ENCODE peak calls at places on chromosomes 7 and 10, in seven cellular contexts. D is ascending aorta, Q is posterior cingulate gyrus, F is fibroblast of pulmonary artery, V is hippocampal formation, M is M059J, C is GM12865. N is an unnamed sample.
A peak's percentile ranks its signal among the peaks of the same experiment; 100 is the strongest.

GRCh38 chr10:33365871-33366411 is 31.5 kb upstream of the NRP1 start:
- DNase-seq in D (no peak), M (peak; percentile 91), Q (no peak), V (peak; percentile 13), C (no peak), F (peak; percentile 89), N (no peak)

GRCh38 chr7:74623135-74623534 is 34.4 kb upstream of the GTF2I start:
- DNase-seq in D (no peak), M (no peak), Q (no peak), F (no peak), V (no peak), C (no peak), N (no peak)

GRCh38 chr7:3065724-3066143 is 22.1 kb upstream of the CARD11 start:
- DNase-seq in C (peak; percentile 80), M (peak; percentile 38), F (peak; percentile 33), V (no peak), D (no peak), Q (no peak), N (no peak)

GRCh38 chr10:33126742-33127141 is 168.7 kb upstream of the ITGB1 start:
- DNase-seq in M (no peak), V (no peak), D (no peak), F (no peak), Q (no peak), C (no peak), N (no peak)

GRCh38 chr7:151078233-151079040 is 2.2 kb downstream of the FASTK start:
- DNase-seq in C (no peak), V (no peak), Q (no peak), F (no peak), D (no peak), M (no peak), N (no peak)

GRCh38 chr7:19009241-19009935 is 108.0 kb downstream of the TWIST1 start:
- DNase-seq in D (no peak), C (no peak), Q (no peak), M (peak; percentile 32), V (no peak), F (peak; percentile 52), N (no peak)

GRCh38 chr7:16926283-16926682 is 44.5 kb upstream of the AGR3 start:
- DNase-seq in M (peak; percentile 77), D (no peak), Q (no peak), V (peak; percentile 20), F (peak; percentile 77), C (peak; percentile 28), N (no peak)

GRCh38 chr10:1572519-1573333 is 164.6 kb downstream of the ADARB2 start:
- DNase-seq in M (no peak), D (peak; percentile 40), F (no peak), V (no peak), C (no peak), Q (no peak), N (no peak)

GRCh38 chr10:132509506-132510173 is 27.9 kb upstream of the INPP5A start:
- DNase-seq in M (no peak), F (no peak), C (no peak), V (no peak), D (no peak), Q (peak; percentile 9), N (peak; percentile 14)

GRCh38 chr7:134702366-134703240 is 56.0 kb downstream of the BPGM start:
- DNase-seq in D (no peak), M (no peak), V (no peak), Q (no peak), F (no peak), C (no peak), N (no peak)

GRCh38 chr7:47622946-47623640 is 41.2 kb upstream of the TNS3 start:
- DNase-seq in M (peak; percentile 89), D (peak; percentile 76), C (no peak), V (no peak), Q (no peak), F (peak; percentile 80), N (no peak)

GRCh38 chr7:117127585-117128168 is 174.4 kb downstream of the ST7 start:
- DNase-seq in Q (no peak), M (peak; percentile 72), F (peak; percentile 80), V (peak; percentile 59), C (peak; percentile 73), D (peak; percentile 72), N (peak; percentile 29)

GRCh38 chr7:17948503-17949238 is 8.4 kb upstream of the SNX13 start:
- DNase-seq in M (peak; percentile 13), D (no peak), Q (no peak), C (no peak), F (peak; percentile 5), V (no peak), N (no peak)

GRCh38 chr7:19982841-19983835 is 209.7 kb upstream of the TMEM196 start:
- DNase-seq in Q (no peak), F (peak; percentile 77), C (peak; percentile 78), M (peak; percentile 85), V (no peak), D (no peak), N (peak; percentile 23)

GRCh38 chr10:14698487-14699170 is 76.1 kb downstream of the FAM107B start:
- DNase-seq in F (peak; percentile 24), C (peak; percentile 34), D (no peak), Q (no peak), M (peak; percentile 67), V (no peak), N (no peak)

GRCh38 chr7:145698526-145699262 is 417.9 kb upstream of the CNTNAP2 start:
- DNase-seq in V (no peak), F (no peak), C (no peak), M (peak; percentile 81), Q (no peak), D (no peak), N (no peak)

GRCh38 chr10:6299234-6299633 is 96.5 kb downstream of the PFKFB3 start:
- DNase-seq in M (peak; percentile 85), Q (no peak), F (no peak), D (no peak), C (no peak), V (no peak), N (no peak)

GRCh38 chr7:151924508-151924907 is 31.7 kb upstream of the GALNTL5 start:
- DNase-seq in Q (no peak), M (no peak), D (peak; percentile 56), C (no peak), V (no peak), F (no peak), N (no peak)

GRCh38 chr10:133294189-133294588 is 14.5 kb downstream of the TUBGCP2 start:
- DNase-seq in F (no peak), Q (no peak), V (no peak), D (no peak), M (no peak), C (no peak), N (no peak)

GRCh38 chr7:33485746-33486491 is 356.6 kb downstream of the BBS9 start:
- DNase-seq in C (no peak), F (peak; percentile 36), D (no peak), M (peak; percentile 20), Q (no peak), V (no peak), N (no peak)

GRCh38 chr7:124765401-124766352 is at the start of gene GPR37:
- DNase-seq in V (peak; percentile 94), Q (peak; percentile 78), M (peak; percentile 89), D (peak; percentile 75), C (peak; percentile 38), F (peak; percentile 29), N (no peak)

GRCh38 chr7:101666751-101667150 is 37.7 kb upstream of the MYL10 start:
- DNase-seq in F (no peak), C (no peak), M (no peak), V (no peak), Q (no peak), D (no peak), N (no peak)

GRCh38 chr10:133258066-133258817 is 18.4 kb downstream of the ADAM8 start:
- DNase-seq in Q (no peak), M (no peak), F (no peak), D (no peak), V (no peak), C (peak; percentile 36), N (no peak)

GRCh38 chr7:25846722-25847121 is 305.3 kb upstream of the NFE2L3 start:
- DNase-seq in D (peak; percentile 87), M (peak; percentile 94), V (no peak), C (no peak), Q (no peak), F (peak; percentile 89), N (no peak)

GRCh38 chr10:43369921-43370320 is 1.5 kb upstream of the FXYD4 start:
- DNase-seq in M (no peak), F (no peak), D (no peak), V (no peak), C (no peak), Q (no peak), N (no peak)

GRCh38 chr10:102313221-102313896 is 68.0 kb downstream of the GBF1 start:
- DNase-seq in D (no peak), F (no peak), Q (no peak), M (peak; percentile 38), V (no peak), C (no peak), N (no peak)

GRCh38 chr7:128168667-128169210 is 72.3 kb upstream of the LEP start:
- DNase-seq in V (no peak), M (no peak), D (peak; percentile 7), C (no peak), F (peak; percentile 15), Q (no peak), N (no peak)

GRCh38 chr10:60433684-60434083 is 44.0 kb upstream of the ANK3 start:
- DNase-seq in M (no peak), Q (no peak), F (peak; percentile 74), C (no peak), V (no peak), D (no peak), N (no peak)

GRCh38 chr10:72274730-72275350 is 1.1 kb downstream of the DDIT4 start:
- DNase-seq in F (peak; percentile 82), C (peak; percentile 83), M (no peak), Q (peak; percentile 64), D (peak; percentile 82), V (no peak), N (peak; percentile 34)

GRCh38 chr10:120600871-120601644 is 144.0 kb downstream of the PLPP4 start:
- DNase-seq in D (no peak), C (peak; percentile 15), Q (no peak), F (peak; percentile 5), V (no peak), M (peak; percentile 78), N (no peak)

GRCh38 chr10:28987555-28988320 is 301.1 kb upstream of the LYZL1 start:
- DNase-seq in C (no peak), V (no peak), F (no peak), D (peak; percentile 80), M (no peak), Q (no peak), N (no peak)

GRCh38 chr10:113897693-113898618 is 43.5 kb downstream of the NHLRC2 start:
- DNase-seq in F (no peak), C (no peak), D (no peak), M (peak; percentile 46), V (no peak), Q (no peak), N (no peak)

GRCh38 chr10:16902606-16903005 is 85.4 kb upstream of the RSU1 start:
- DNase-seq in C (no peak), M (no peak), D (no peak), Q (no peak), F (no peak), V (no peak), N (no peak)

GRCh38 chr7:117076426-117076943 is 123.2 kb downstream of the ST7 start:
- DNase-seq in M (no peak), F (no peak), D (no peak), Q (no peak), V (no peak), C (no peak), N (no peak)

GRCh38 chr7:117269417-117269816 is 53.4 kb downstream of the WNT2 start:
- DNase-seq in D (no peak), V (no peak), Q (no peak), F (peak; percentile 87), C (no peak), M (peak; percentile 94), N (no peak)

GRCh38 chr7:111018960-111019835 is 71.7 kb upstream of the LRRN3 start:
- DNase-seq in V (no peak), Q (no peak), C (no peak), D (no peak), M (no peak), F (no peak), N (no peak)

GRCh38 chr7:4831723-4832495 is 29.9 kb downstream of the PAPOLB start:
- DNase-seq in D (no peak), M (no peak), V (no peak), C (no peak), F (no peak), Q (no peak), N (no peak)

GRCh38 chr10:129078322-129078721 is 388.7 kb upstream of the MGMT start:
- DNase-seq in D (no peak), F (no peak), Q (no peak), V (no peak), M (no peak), C (no peak), N (no peak)

N was measured in omental fat pad.